ENCODE peak calls at places on chromosome 22, in nine cellular contexts. P is memory B cell; E is stimulated activated CD4-positive, alpha-beta T cell treated with anti-CD3 and anti-CD28 coated beads, Interleukin-15, amount 100 ng/mL, for 24 hours; J is kidney; X is GM19239; F is GM23248; Y is uterus; Z is stimulated activated CD8-positive, alpha-beta memory T cell treated with anti-CD3 and anti-CD28 coated beads, Interleukin-2, amount 100 ng/mL, for 1 hour; K is B cell. S is an unnamed sample.

GRCh38 chr22:50696251-50696798 is 23.7 kb downstream of the SHANK3 start:
- DNase-seq in J (no peak), P (no peak), X (no peak), K (no peak), Z (no peak), E (no peak), Y (no peak), F (no peak), S (no peak)

GRCh38 chr22:34105461-34106062 is 185.3 kb upstream of the LARGE1 start:
- DNase-seq in Y (peak), J (peak), K (peak), P (no peak), X (peak), F (peak), E (peak), Z (no peak), S (peak)

GRCh38 chr22:30305519-30305905 is 16.2 kb upstream of the CASTOR1 start:
- DNase-seq in E (peak), P (no peak), Y (peak), Z (no peak), X (no peak), J (peak), K (peak), F (peak), S (peak)

GRCh38 chr22:41925783-41926460 is 684 bp downstream of the TNFRSF13C start:
- DNase-seq in J (no peak), E (peak), F (peak), Z (peak), Y (no peak), X (no peak), K (peak), P (peak), S (no peak)

GRCh38 chr22:50403701-50404101 is 60.6 kb downstream of the PPP6R2 start:
- DNase-seq in E (no peak), F (no peak), K (no peak), J (peak), Y (peak), X (no peak), P (no peak), Z (no peak), S (no peak)

GRCh38 chr22:20236052-20236717 is 31.9 kb downstream of the RTN4R start:
- DNase-seq in Z (no peak), J (no peak), E (no peak), X (no peak), P (no peak), F (no peak), Y (no peak), K (no peak), S (no peak)

GRCh38 chr22:21665047-21665851 is 563 bp upstream of the PPIL2 start:
- DNase-seq in K (no peak), Y (no peak), Z (no peak), P (no peak), J (no peak), X (no peak), F (no peak), E (no peak), S (no peak)

GRCh38 chr22:32112380-32112779 is 46.7 kb downstream of the C22orf42 start:
- DNase-seq in Z (no peak), P (no peak), X (no peak), E (no peak), F (no peak), Y (no peak), K (no peak), J (no peak), S (no peak)

GRCh38 chr22:46070215-46070721 is 80.1 kb upstream of the PPARA start:
- DNase-seq in Z (no peak), X (no peak), P (no peak), E (peak), Y (peak), J (peak), F (peak), K (no peak), S (peak)

GRCh38 chr22:19559324-19559811 is 35.2 kb upstream of the CLDN5 start:
- DNase-seq in F (no peak), X (no peak), K (no peak), P (no peak), Y (no peak), Z (no peak), J (no peak), E (no peak), S (no peak)

GRCh38 chr22:19748991-19749665 is 11.4 kb upstream of the TBX1 start:
- DNase-seq in E (no peak), X (no peak), Z (no peak), P (no peak), Y (no peak), K (no peak), J (no peak), F (no peak), S (no peak)

GRCh38 chr22:21098099-21098671 is 52.4 kb downstream of the LRRC74B start:
- DNase-seq in X (no peak), J (no peak), P (no peak), F (no peak), Y (no peak), Z (no peak), K (no peak), E (no peak), S (no peak)

GRCh38 chr22:20116376-20116950 is 559 bp downstream of the RANBP1 start:
- DNase-seq in F (peak), X (no peak), P (no peak), Z (no peak), K (peak), J (no peak), Y (no peak), E (no peak), S (peak)

GRCh38 chr22:42296381-42296853 is 26.0 kb upstream of the TCF20 start:
- DNase-seq in K (peak), F (no peak), X (no peak), P (no peak), Z (no peak), J (no peak), Y (no peak), E (no peak), S (no peak)

GRCh38 chr22:30921108-30921507 is 47.5 kb downstream of the MORC2 start:
- DNase-seq in F (peak), J (no peak), K (no peak), Y (no peak), E (peak), Z (no peak), P (no peak), X (no peak), S (no peak)

GRCh38 chr22:50702261-50702671 is 29.6 kb downstream of the SHANK3 start:
- DNase-seq in Y (no peak), J (no peak), E (no peak), X (no peak), P (no peak), K (no peak), Z (no peak), F (no peak), S (peak)

GRCh38 chr22:17303840-17304779 is 65.2 kb upstream of the CECR2 start:
- DNase-seq in F (no peak), E (peak), K (peak), Z (peak), X (no peak), Y (no peak), J (no peak), P (peak), S (peak)

GRCh38 chr22:48750282-48750681 is 1077.4 kb downstream of the BRD1 start:
- DNase-seq in Z (no peak), Y (no peak), P (no peak), X (no peak), F (no peak), K (peak), E (no peak), J (no peak), S (no peak)

GRCh38 chr22:42964994-42965699 is 49.8 kb downstream of the PACSIN2 start:
- DNase-seq in X (peak), K (no peak), Z (no peak), J (no peak), P (peak), F (no peak), Y (no peak), E (peak), S (peak)

GRCh38 chr22:19756288-19757128 is 4.1 kb upstream of the TBX1 start:
- DNase-seq in Z (peak), X (peak), J (no peak), K (peak), Y (no peak), E (peak), P (peak), F (peak), S (no peak)

GRCh38 chr22:19565921-19566598 is 41.9 kb upstream of the CLDN5 start:
- DNase-seq in Y (peak), Z (no peak), E (no peak), K (no peak), P (no peak), X (no peak), F (peak), J (no peak), S (no peak)

GRCh38 chr22:43172191-43172590 is 14.7 kb downstream of the TTLL12 start:
- DNase-seq in K (no peak), Z (no peak), F (no peak), J (peak), P (no peak), E (no peak), X (no peak), Y (no peak), S (no peak)

GRCh38 chr22:37178350-37179125 is 9.5 kb downstream of the C1QTNF6 start:
- DNase-seq in F (peak), Z (no peak), X (no peak), E (no peak), P (no peak), Y (no peak), K (peak), J (peak), S (no peak)

GRCh38 chr22:41966607-41967240 is 2.5 kb upstream of the SEPTIN3 start:
- DNase-seq in Y (no peak), K (no peak), J (no peak), Z (no peak), E (peak), X (no peak), P (peak), F (peak), S (peak)

GRCh38 chr22:27507935-27508504 is 293.5 kb downstream of the MN1 start:
- DNase-seq in Y (no peak), X (no peak), E (no peak), P (no peak), J (no peak), Z (no peak), K (no peak), F (peak), S (no peak)

GRCh38 chr22:47042861-47043496 is 280.5 kb downstream of the TBC1D22A start:
- DNase-seq in J (peak), X (no peak), Z (no peak), P (no peak), Y (no peak), F (no peak), K (no peak), E (no peak), S (no peak)

GRCh38 chr22:30243671-30244465 is 2.7 kb downstream of the LIF start:
- DNase-seq in Z (no peak), Y (no peak), F (no peak), E (peak), X (no peak), J (no peak), K (no peak), P (no peak), S (no peak)

GRCh38 chr22:39179841-39180335 is 27.4 kb upstream of the CBX7 start:
- DNase-seq in P (no peak), Y (no peak), K (no peak), Z (no peak), F (no peak), E (no peak), J (no peak), X (no peak), S (no peak)

GRCh38 chr22:29635734-29636357 is 32.4 kb downstream of the NF2 start:
- DNase-seq in E (no peak), Y (no peak), Z (no peak), J (no peak), P (peak), X (no peak), K (peak), F (peak), S (peak)

GRCh38 chr22:19723165-19723989 is at the start of gene GP1BB:
- DNase-seq in P (no peak), E (peak), F (no peak), X (no peak), Y (no peak), Z (no peak), J (no peak), K (peak), S (no peak)

GRCh38 chr22:26127126-26127525 is 42.1 kb upstream of the SEZ6L start:
- DNase-seq in X (no peak), J (no peak), P (no peak), F (no peak), Z (no peak), E (no peak), K (no peak), Y (no peak), S (no peak)

GRCh38 chr22:36331306-36331911 is 56.4 kb downstream of the MYH9 start:
- DNase-seq in E (peak), K (peak), P (peak), Z (peak), X (peak), J (peak), F (peak), Y (peak), S (peak)

GRCh38 chr22:22171357-22172218 is 73.0 kb upstream of the VPREB1 start:
- DNase-seq in Y (no peak), E (no peak), K (no peak), P (no peak), J (no peak), X (no peak), F (peak), Z (no peak), S (no peak)

GRCh38 chr22:33850724-33851123 is 69.6 kb downstream of the LARGE1 start:
- DNase-seq in J (no peak), X (no peak), K (no peak), Z (no peak), P (no peak), E (no peak), Y (no peak), F (no peak), S (no peak)